ENCODE peak calls at places on chromosomes 5 and 9, in four cellular contexts. One of them, this sample, is unnamed.

GRCh38 chr5:50580506-50580905 is 85.9 kb upstream of the PARP8 start:
- DNase-seq in AG09319: no peak
- DNase-seq in NCI-H2171 treated with DMSO at 0.1 percent for 48 hours: no peak
- DNase-seq in stimulated activated CD8-positive, alpha-beta memory T cell treated with anti-CD3 and anti-CD28 coated beads, Interleukin-4, amount 100 ng/mL, for 1 hour: no peak
- DNase-seq in this sample: no peak

GRCh38 chr5:179699640-179700298 is 1.0 kb downstream of the CANX start:
- DNase-seq in stimulated activated CD8-positive, alpha-beta memory T cell treated with anti-CD3 and anti-CD28 coated beads, Interleukin-4, amount 100 ng/mL, for 1 hour: no peak
- DNase-seq in NCI-H2171 treated with DMSO at 0.1 percent for 48 hours: no peak
- DNase-seq in AG09319: no peak
- DNase-seq in this sample: peak; percentile 67

GRCh38 chr9:128921881-128922763 is 1.3 kb downstream of the PHYHD1 start:
- DNase-seq in NCI-H2171 treated with DMSO at 0.1 percent for 48 hours: no peak
- DNase-seq in AG09319: no peak
- DNase-seq in stimulated activated CD8-positive, alpha-beta memory T cell treated with anti-CD3 and anti-CD28 coated beads, Interleukin-4, amount 100 ng/mL, for 1 hour: no peak
- DNase-seq in this sample: no peak

GRCh38 chr5:166436857-166437256 is 1854.6 kb upstream of the WWC1 start:
- DNase-seq in AG09319: no peak
- DNase-seq in NCI-H2171 treated with DMSO at 0.1 percent for 48 hours: no peak
- DNase-seq in stimulated activated CD8-positive, alpha-beta memory T cell treated with anti-CD3 and anti-CD28 coated beads, Interleukin-4, amount 100 ng/mL, for 1 hour: no peak
- DNase-seq in this sample: no peak

GRCh38 chr5:33423018-33423630 is 17.6 kb upstream of the TARS1 start:
- DNase-seq in AG09319: no peak
- DNase-seq in NCI-H2171 treated with DMSO at 0.1 percent for 48 hours: peak; percentile 61
- DNase-seq in stimulated activated CD8-positive, alpha-beta memory T cell treated with anti-CD3 and anti-CD28 coated beads, Interleukin-4, amount 100 ng/mL, for 1 hour: no peak
- DNase-seq in this sample: peak; percentile 12

GRCh38 chr5:5711112-5711511 is 288.6 kb downstream of the ICE1 start:
- DNase-seq in AG09319: no peak
- DNase-seq in stimulated activated CD8-positive, alpha-beta memory T cell treated with anti-CD3 and anti-CD28 coated beads, Interleukin-4, amount 100 ng/mL, for 1 hour: no peak
- DNase-seq in NCI-H2171 treated with DMSO at 0.1 percent for 48 hours: no peak
- DNase-seq in this sample: no peak

GRCh38 chr9:80503692-80504400 is 932.1 kb downstream of the TLE4 start:
- DNase-seq in AG09319: no peak
- DNase-seq in stimulated activated CD8-positive, alpha-beta memory T cell treated with anti-CD3 and anti-CD28 coated beads, Interleukin-4, amount 100 ng/mL, for 1 hour: no peak
- DNase-seq in NCI-H2171 treated with DMSO at 0.1 percent for 48 hours: peak; percentile 85
- DNase-seq in this sample: no peak

GRCh38 chr5:77210091-77211012 is at the start of gene PDE8B:
- DNase-seq in stimulated activated CD8-positive, alpha-beta memory T cell treated with anti-CD3 and anti-CD28 coated beads, Interleukin-4, amount 100 ng/mL, for 1 hour: no peak
- DNase-seq in NCI-H2171 treated with DMSO at 0.1 percent for 48 hours: no peak
- DNase-seq in AG09319: no peak
- DNase-seq in this sample: peak; percentile 84

GRCh38 chr9:36169166-36169565 is at the start of gene CCIN:
- DNase-seq in stimulated activated CD8-positive, alpha-beta memory T cell treated with anti-CD3 and anti-CD28 coated beads, Interleukin-4, amount 100 ng/mL, for 1 hour: no peak
- DNase-seq in AG09319: no peak
- DNase-seq in NCI-H2171 treated with DMSO at 0.1 percent for 48 hours: no peak
- DNase-seq in this sample: no peak

GRCh38 chr9:114500583-114501292 is 4.5 kb downstream of the WHRN start:
- DNase-seq in stimulated activated CD8-positive, alpha-beta memory T cell treated with anti-CD3 and anti-CD28 coated beads, Interleukin-4, amount 100 ng/mL, for 1 hour: no peak
- DNase-seq in AG09319: no peak
- DNase-seq in NCI-H2171 treated with DMSO at 0.1 percent for 48 hours: no peak
- DNase-seq in this sample: peak; percentile 41

This sample was measured in NCI-H69.